ENCODE peak calls at places on chromosome 12, in six cellular contexts. U is stomach, E is HFFc6, A is nephron progenitor cell, P is right atrium auricular region, H is cardiac muscle cell. L is an unnamed sample.

GRCh38 chr12:90163975-90164374 is 455.3 kb upstream of the ATP2B1 start:
- DNase-seq in U (no peak), E (no peak), A (no peak), P (no peak), H (no peak), L (no peak)

GRCh38 chr12:62986844-62987243 is 51.9 kb upstream of the PPM1H start:
- DNase-seq in U (no peak), E (no peak), A (no peak), P (no peak), H (no peak), L (no peak)

GRCh38 chr12:39102474-39103209 is 197.3 kb upstream of the CPNE8 start:
- DNase-seq in U (no peak), E (no peak), A (no peak), P (no peak), H (no peak), L (no peak)

GRCh38 chr12:50220357-50221061 is 53.3 kb upstream of the CERS5 start:
- DNase-seq in U (no peak), E (peak; percentile 48), A (no peak), P (no peak), H (no peak), L (no peak)

GRCh38 chr12:68530965-68531364 is 79.7 kb upstream of the RAP1B start:
- DNase-seq in U (no peak), E (peak; percentile 56), A (no peak), P (no peak), H (no peak), L (no peak)

GRCh38 chr12:22275847-22276246 is 58.7 kb downstream of the ST8SIA1 start:
- DNase-seq in U (peak; percentile 45), E (peak; percentile 96), A (no peak), P (peak; percentile 94), H (peak; percentile 37), L (no peak)

GRCh38 chr12:131219173-131220006 is 265.7 kb downstream of the ADGRD1 start:
- DNase-seq in U (no peak), E (no peak), A (no peak), P (no peak), H (no peak), L (no peak)

GRCh38 chr12:109863961-109864712 is 16.2 kb downstream of the GLTP start:
- DNase-seq in U (peak; percentile 76), E (no peak), A (no peak), P (no peak), H (no peak), L (no peak)

GRCh38 chr12:45494279-45494678 is 235.2 kb upstream of the ARID2 start:
- DNase-seq in U (no peak), E (no peak), A (no peak), P (no peak), H (no peak), L (no peak)

GRCh38 chr12:45490232-45490881 is 239.1 kb upstream of the ARID2 start:
- DNase-seq in U (no peak), E (no peak), A (no peak), P (no peak), H (no peak), L (no peak)
- TF ChIP-seq CTCF in U (no peak), E (peak; percentile 27), A (no peak), P (no peak), H (no peak), L (peak; percentile 24)

DNA sequence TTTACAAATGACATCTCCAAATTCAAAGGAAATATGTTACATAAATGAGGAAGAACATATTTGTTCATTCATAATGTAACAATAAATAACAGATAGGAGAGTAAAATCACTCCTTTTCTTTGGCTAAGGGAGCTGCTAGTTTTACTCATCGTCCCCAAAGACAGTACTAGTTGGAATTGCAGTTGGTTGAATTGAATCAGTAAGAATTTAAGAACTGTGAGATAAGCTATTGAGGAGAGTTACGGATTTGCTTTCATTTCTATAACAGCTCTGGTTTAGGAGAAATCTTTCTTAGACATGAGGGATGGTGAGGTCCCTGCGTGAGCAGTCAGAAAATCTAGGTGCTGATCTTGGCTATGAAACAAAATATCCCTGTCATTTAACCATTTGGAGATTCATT is 402.8 kb downstream of the AEBP2 start:
- DNase-seq in U (no peak), E (no peak), A (no peak), P (no peak), H (no peak), L (no peak)
- TF ChIP-seq CTCF in U (no peak), E (no peak), A (no peak), P (no peak), H (no peak), L (no peak)

DNA sequence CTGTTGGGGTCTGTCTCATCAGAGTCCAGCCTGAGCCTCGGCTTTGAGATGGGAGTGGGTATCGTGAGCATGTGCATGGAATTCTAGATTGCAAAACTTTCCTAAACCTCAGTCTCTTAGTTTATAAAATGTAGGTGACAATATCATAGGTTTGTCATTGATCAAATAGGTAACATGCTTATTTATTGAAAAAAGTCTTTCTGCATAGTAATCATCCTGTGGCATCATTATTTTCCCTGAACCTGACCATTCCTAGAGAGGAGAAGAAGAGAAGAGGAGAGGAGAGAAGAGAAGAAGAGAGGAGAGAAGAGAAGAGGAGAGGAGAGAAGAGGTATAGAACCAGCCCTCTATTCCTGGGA is 4.1 kb downstream of the SMIM41 start:
- DNase-seq in U (no peak), E (no peak), A (no peak), P (no peak), H (no peak), L (no peak)
- TF ChIP-seq CTCF in U (no peak), E (peak; percentile 66), A (peak; percentile 46), P (peak; percentile 31), H (no peak), L (no peak)

DNA sequence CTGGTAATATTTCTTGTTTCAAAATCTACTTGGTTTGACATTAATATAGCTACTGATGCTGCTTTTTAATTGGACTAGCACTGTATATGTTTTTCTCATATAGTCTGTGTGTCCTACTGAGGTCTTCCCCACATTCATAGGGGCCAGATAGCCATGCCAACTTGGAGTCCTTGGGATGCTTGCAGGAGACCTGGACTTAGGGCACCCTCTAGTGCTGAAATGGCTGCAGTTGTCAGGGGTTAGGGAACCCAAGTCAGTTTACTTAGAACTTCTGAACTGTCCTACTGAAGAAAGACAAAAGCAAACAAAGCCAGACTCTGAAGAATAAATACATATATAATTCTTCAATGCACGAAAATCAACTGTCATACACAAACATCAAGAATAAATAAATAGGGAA is 279.9 kb upstream of the SYT1 start:
- DNase-seq in U (no peak), E (no peak), A (no peak), P (no peak), H (no peak), L (no peak)
- TF ChIP-seq CTCF in U (no peak), E (peak; percentile 63), A (peak; percentile 7), P (no peak), H (peak; percentile 21), L (peak; percentile 48)

DNA sequence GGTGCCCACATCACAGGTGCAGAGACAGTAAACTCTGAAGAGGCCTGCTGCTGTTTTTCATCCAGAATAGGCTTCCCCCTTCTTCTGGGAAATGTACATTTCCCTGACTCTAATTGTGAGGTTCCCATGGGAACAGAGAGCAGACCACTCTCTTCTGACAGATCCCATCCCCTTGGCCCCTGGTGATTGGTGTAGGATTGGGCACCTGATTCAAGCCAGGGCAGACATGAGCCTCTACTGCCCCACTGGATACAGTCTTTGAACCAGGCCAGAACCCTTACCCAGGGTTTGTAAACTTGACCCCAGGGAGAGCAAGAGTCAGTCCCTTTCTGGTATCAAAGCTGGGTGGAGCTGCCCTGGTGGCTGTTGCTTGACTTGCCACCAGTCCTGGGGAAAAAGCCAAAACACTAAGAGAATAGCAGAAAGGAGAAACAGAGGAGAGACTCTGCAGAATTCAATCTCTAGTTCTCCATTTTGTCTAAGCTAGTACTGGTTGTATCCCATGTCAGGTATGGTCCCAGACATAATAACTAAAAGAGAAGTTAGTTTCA is 14.8 kb upstream of the NFYB start:
- DNase-seq in U (no peak), E (no peak), A (no peak), P (no peak), H (no peak), L (no peak)
- TF ChIP-seq CTCF in U (no peak), E (no peak), A (no peak), P (no peak), H (no peak), L (no peak)

GRCh38 chr12:132924356-132924755 is 31.8 kb downstream of the ZNF605 start:
- DNase-seq in U (no peak), E (no peak), A (no peak), P (no peak), H (no peak), L (no peak)

GRCh38 chr12:132918680-132919079 is 31.3 kb upstream of the CHFR start:
- DNase-seq in U (no peak), E (no peak), A (no peak), P (no peak), H (no peak), L (no peak)

GRCh38 chr12:132922676-132923075 is 33.4 kb downstream of the ZNF605 start:
- DNase-seq in U (no peak), E (no peak), A (no peak), P (no peak), H (no peak), L (no peak)

GRCh38 chr12:132923356-132923909 is 32.7 kb downstream of the ZNF605 start:
- DNase-seq in U (no peak), E (no peak), A (no peak), P (no peak), H (no peak), L (no peak)

DNA sequence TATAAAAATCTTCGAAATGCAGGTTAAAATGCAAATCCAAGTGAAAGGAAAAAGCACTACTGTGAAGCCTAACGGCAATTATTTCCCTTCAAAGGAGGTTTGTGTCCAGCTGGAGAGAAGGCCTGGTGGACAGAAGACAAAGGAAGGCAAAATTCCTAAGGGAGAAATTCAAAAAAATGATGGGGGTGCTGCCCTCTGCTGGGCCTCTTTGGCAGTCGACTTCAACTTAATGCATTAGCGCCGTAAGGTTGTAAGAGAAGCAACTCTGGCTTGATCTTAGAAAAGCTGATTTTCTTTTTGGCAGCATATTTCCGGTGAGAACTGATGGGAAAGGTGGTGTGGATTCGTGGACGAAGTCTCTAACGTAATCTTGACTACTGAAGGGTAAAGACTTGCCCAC is 34.3 kb upstream of the CHFR start:
- DNase-seq in U (no peak), E (no peak), A (no peak), P (no peak), H (no peak), L (no peak)
- TF ChIP-seq CTCF in U (no peak), E (peak; percentile 37), A (no peak), P (no peak), H (no peak), L (peak; percentile 26)